ENCODE peak calls at places on chromosomes 6 and 20, in five cellular contexts. D is IMR-90, G is A549, A is SK-N-SH, M is K562. I is an unnamed sample.

GRCh38 chr6:127464161-127464880 is 5.1 kb upstream of the KIAA0408 start:
- DNase-seq in A (no peak), G (no peak), D (peak), M (no peak), I (no peak)

GRCh38 chr20:31721408-31722332 is 998 bp downstream of the BCL2L1 start:
- DNase-seq in D (no peak), G (no peak), A (no peak), M (peak), I (no peak)

GRCh38 chr6:113530769-113531168 is 326.4 kb upstream of the MARCKS start:
- DNase-seq in G (peak), D (peak), A (no peak), M (peak), I (no peak)

GRCh38 chr6:129555206-129555832 is 154.7 kb downstream of the ARHGAP18 start:
- DNase-seq in A (no peak), G (no peak), M (no peak), D (peak), I (no peak)

GRCh38 chr6:134902074-134902861 is 47.6 kb downstream of the ALDH8A1 start:
- DNase-seq in M (no peak), G (no peak), D (no peak), A (no peak), I (no peak)

GRCh38 chr6:18166314-18167007 is 11.2 kb downstream of the KDM1B start:
- DNase-seq in D (peak), G (no peak), M (no peak), A (no peak), I (no peak)

GRCh38 chr20:32205502-32206382 is 1.8 kb downstream of the PLAGL2 start:
- DNase-seq in A (peak), D (peak), M (peak), G (no peak), I (no peak)

GRCh38 chr6:169075211-169075621 is 178.4 kb downstream of the THBS2 start:
- DNase-seq in G (no peak), D (peak), M (no peak), A (no peak), I (no peak)

GRCh38 chr20:23680151-23680550 is 8.7 kb downstream of the CST4 start:
- DNase-seq in A (no peak), D (no peak), G (no peak), M (no peak), I (no peak)
- TF ChIP-seq RCOR1 in A (no peak), D (no peak), G (no peak), M (no peak), I (no peak)

GRCh38 chr6:42029881-42030280 is 20.4 kb upstream of the TAF8 start:
- DNase-seq in D (no peak), A (no peak), G (no peak), M (no peak), I (no peak)

GRCh38 chr6:42030585-42031506 is 19.5 kb upstream of the TAF8 start:
- DNase-seq in G (no peak), A (peak), M (peak), D (no peak), I (no peak)

GRCh38 chr6:42029062-42029685 is 21.1 kb upstream of the TAF8 start:
- DNase-seq in A (no peak), D (no peak), G (no peak), M (no peak), I (no peak)

GRCh38 chr6:42026540-42026939 is 23.8 kb upstream of the TAF8 start:
- DNase-seq in D (no peak), G (no peak), A (no peak), M (no peak), I (no peak)

DNA sequence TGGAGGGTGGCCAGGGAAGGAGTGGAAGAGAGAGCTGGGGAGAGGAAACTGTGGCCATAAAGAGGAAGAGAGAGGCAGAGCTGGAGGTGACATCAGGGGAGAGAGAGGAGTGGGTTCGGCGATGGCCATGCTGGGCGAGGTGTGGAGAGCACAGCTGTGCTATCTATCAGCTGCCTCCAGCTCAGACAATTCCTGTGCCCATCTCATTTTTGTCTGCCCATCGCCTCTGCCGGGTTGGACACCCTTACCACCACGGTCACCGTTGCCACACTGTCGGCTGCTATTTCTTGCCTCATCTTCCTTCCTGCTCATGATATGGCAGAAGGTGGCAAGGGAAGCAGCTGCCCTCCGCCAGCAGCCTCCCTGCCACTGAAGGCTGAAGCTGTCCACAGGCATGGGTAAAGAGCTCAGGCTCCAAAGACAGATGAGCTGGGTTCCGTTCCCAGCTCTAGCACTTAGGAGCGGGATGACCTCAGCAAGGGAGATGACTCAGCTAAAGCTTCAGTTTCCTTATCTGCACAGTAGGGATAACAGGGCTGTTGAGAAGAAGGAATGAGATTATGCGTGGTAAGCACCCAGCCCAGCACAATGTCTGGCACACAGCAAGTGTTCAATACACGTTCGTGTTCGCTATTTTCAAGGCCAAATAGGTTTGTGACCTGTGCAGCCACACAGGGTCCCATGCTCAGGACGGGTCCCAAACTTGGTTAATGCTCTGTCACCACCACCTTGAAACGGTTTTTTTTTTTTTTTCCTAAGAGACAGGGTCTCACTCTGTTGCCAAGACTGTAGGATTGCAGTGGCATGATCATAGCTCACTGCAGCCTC is 21.9 kb upstream of the TAF8 start:
- DNase-seq in G (peak), A (no peak), D (peak), M (peak), I (no peak)
- TF ChIP-seq RCOR1 in G (no peak), A (no peak), D (no peak), M (peak), I (no peak)

GRCh38 chr6:118705799-118706481 is 54.5 kb upstream of the CEP85L start:
- DNase-seq in G (no peak), M (peak), D (peak), A (no peak), I (peak)
- TF ChIP-seq RCOR1 in G (no peak), M (no peak), D (no peak), A (no peak), I (no peak)

GRCh38 chr6:168016176-168016620 is 18.7 kb downstream of the KIF25 start:
- DNase-seq in G (no peak), M (no peak), A (no peak), D (no peak), I (no peak)
- TF ChIP-seq RCOR1 in G (no peak), M (no peak), A (no peak), D (no peak), I (no peak)

DNA sequence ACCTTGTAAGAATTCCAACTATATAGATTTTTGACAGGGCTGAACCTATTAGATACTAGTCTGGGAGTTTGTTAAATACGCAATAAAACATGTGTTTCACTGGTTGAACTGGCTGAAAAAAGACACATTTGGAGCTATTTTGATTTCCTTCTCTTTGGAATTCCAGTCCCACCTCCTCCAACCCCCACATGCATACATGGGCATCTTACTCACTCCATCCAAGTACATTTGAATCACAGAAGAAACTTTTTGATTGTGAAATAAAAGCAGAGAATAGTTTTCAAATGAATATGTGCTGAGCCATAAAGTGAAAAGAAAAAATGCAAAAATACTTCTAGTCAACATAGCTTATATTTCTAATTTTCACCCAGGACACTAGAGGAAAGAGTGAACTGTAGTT is 33.9 kb upstream of the STXBP5 start:
- DNase-seq in A (no peak), D (peak), M (no peak), G (no peak), I (no peak)
- TF ChIP-seq RCOR1 in A (no peak), D (no peak), M (no peak), G (no peak), I (no peak)

DNA sequence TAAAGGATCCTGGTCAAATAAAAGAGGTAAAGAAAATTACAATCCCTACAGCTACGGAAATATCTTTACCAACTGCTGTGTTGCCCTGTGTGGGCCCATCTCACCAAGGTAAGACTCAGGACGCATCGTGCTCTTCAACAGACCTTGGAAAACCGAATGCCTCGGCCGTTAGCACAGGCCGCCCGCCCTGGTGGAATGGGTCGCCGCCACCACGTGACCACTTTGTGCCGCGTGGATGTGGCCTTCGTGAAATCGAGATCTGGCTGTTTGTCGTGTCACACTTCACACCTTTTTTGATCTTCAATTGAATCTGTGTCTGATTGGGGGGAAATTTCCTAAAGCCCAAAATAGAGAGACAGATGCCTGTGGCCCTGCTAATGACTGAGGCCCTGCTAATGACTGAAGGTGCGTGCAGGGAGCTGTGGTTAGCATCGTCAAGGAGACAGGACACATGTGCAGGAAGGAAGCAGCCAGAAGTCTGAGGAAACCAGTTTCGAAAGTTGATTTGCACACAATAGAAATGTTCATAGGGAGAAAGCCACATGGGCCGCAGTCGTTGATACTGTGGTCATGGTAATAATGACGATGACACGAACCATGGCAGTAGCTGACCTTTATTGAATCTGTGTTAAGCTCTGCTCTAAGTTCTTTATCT is 175.7 kb upstream of the SNX9 start:
- DNase-seq in A (no peak), M (no peak), D (no peak), G (no peak), I (no peak)
- TF ChIP-seq RCOR1 in A (no peak), M (no peak), D (no peak), G (no peak), I (no peak)

GRCh38 chr6:15839969-15840541 is 177.2 kb upstream of the DTNBP1 start:
- DNase-seq in G (no peak), D (no peak), M (no peak), A (no peak), I (no peak)
- TF ChIP-seq RCOR1 in G (no peak), D (no peak), M (no peak), A (no peak), I (no peak)

I was measured in GM12878.